ENCODE peak calls at places on chromosomes 7 and 10, in ten cellular contexts. Q is PC-3, F is IMR-90, U is coronary artery, R is cardiac muscle cell, C is astrocyte of the spinal cord, P is cardiac fibroblast, I is epithelial cell of esophagus, E is ovary, O is adrenal gland. G is an unnamed sample.

GRCh38 chr10:1153253-1153763 is 97.1 kb downstream of the WDR37 start:
- DNase-seq in R (no peak), E (no peak), F (no peak), O (no peak), C (no peak), I (no peak), P (no peak), Q (no peak), U (no peak), G (no peak)

GRCh38 chr7:102400360-102400759 is 4.2 kb downstream of the PRKRIP1 start:
- DNase-seq in P (no peak), Q (no peak), R (no peak), I (no peak), U (no peak), O (no peak), F (no peak), C (no peak), E (no peak), G (no peak)

GRCh38 chr7:79664884-79665676 is 211.6 kb upstream of the MAGI2 start:
- DNase-seq in P (no peak), F (no peak), O (no peak), U (no peak), Q (no peak), E (no peak), I (no peak), R (peak), C (no peak), G (no peak)

GRCh38 chr7:129969881-129970446 is 17.2 kb upstream of the UBE2H start:
- DNase-seq in E (no peak), U (no peak), C (peak), I (peak), F (peak), R (no peak), Q (peak), P (peak), O (no peak), G (peak)

GRCh38 chr7:51269321-51269720 is 47.3 kb downstream of the COBL start:
- DNase-seq in I (no peak), C (no peak), Q (no peak), O (no peak), F (no peak), E (no peak), U (no peak), P (no peak), R (no peak), G (no peak)

GRCh38 chr7:150941351-150941982 is 36.7 kb downstream of the KCNH2 start:
- DNase-seq in R (no peak), Q (no peak), I (peak), C (no peak), U (no peak), P (no peak), E (no peak), O (no peak), F (no peak), G (peak)

GRCh38 chr7:12244129-12244528 is 33.0 kb downstream of the TMEM106B start:
- DNase-seq in O (peak), I (peak), F (peak), E (no peak), P (peak), Q (peak), C (peak), R (peak), U (no peak), G (peak)

GRCh38 chr10:62754963-62755362 is 49.6 kb upstream of the ADO start:
- DNase-seq in C (no peak), I (no peak), F (no peak), O (no peak), E (no peak), Q (no peak), P (no peak), R (no peak), U (no peak), G (no peak)

GRCh38 chr7:32501522-32501921 is 6.2 kb downstream of the AVL9 start:
- DNase-seq in P (peak), O (no peak), C (peak), U (no peak), F (peak), Q (peak), E (no peak), R (no peak), I (peak), G (peak)

GRCh38 chr10:78429994-78430393 is 396.3 kb downstream of the RPS24 start:
- DNase-seq in Q (no peak), R (no peak), F (no peak), P (no peak), U (no peak), E (no peak), I (no peak), C (no peak), O (no peak), G (no peak)

GRCh38 chr7:94888542-94888941 is 18.9 kb upstream of the PPP1R9A start:
- DNase-seq in C (peak), I (peak), Q (peak), U (no peak), E (no peak), F (no peak), P (peak), O (peak), R (peak), G (peak)

GRCh38 chr10:77351386-77351785 is 286.2 kb downstream of the KCNMA1 start:
- DNase-seq in P (peak), I (no peak), C (peak), Q (peak), F (peak), U (no peak), O (no peak), E (no peak), R (peak), G (no peak)

GRCh38 chr10:46006219-46006618 is 24.2 kb downstream of the NCOA4 start:
- DNase-seq in R (no peak), P (peak), O (no peak), Q (peak), U (no peak), C (peak), F (peak), I (peak), E (no peak), G (peak)

GRCh38 chr10:60848126-60848525 is 69.8 kb downstream of the CDK1 start:
- DNase-seq in I (no peak), Q (peak), F (peak), U (no peak), O (peak), C (peak), P (peak), E (peak), R (no peak), G (no peak)

GRCh38 chr7:107069457-107069856 is 25.0 kb downstream of the PRKAR2B start:
- DNase-seq in O (peak), Q (no peak), R (no peak), I (no peak), U (no peak), C (no peak), E (no peak), F (no peak), P (no peak), G (no peak)

GRCh38 chr10:88370713-88371112 is 212.4 kb downstream of the RNLS start:
- DNase-seq in C (no peak), I (no peak), Q (no peak), U (no peak), E (no peak), O (no peak), F (no peak), P (no peak), R (no peak), G (no peak)

GRCh38 chr7:127107601-127108007 is 145.1 kb downstream of the GRM8 start:
- DNase-seq in U (no peak), O (peak), R (peak), P (peak), Q (peak), I (peak), C (peak), E (no peak), F (peak), G (peak)

GRCh38 chr7:99559276-99559915 is 954 bp downstream of the ZNF655 start:
- DNase-seq in Q (no peak), E (no peak), O (no peak), R (no peak), C (peak), I (no peak), P (no peak), U (no peak), F (peak), G (no peak)

GRCh38 chr10:97519342-97519741 is 20.6 kb downstream of the UBTD1 start:
- DNase-seq in U (no peak), P (no peak), E (no peak), Q (no peak), I (no peak), C (no peak), F (no peak), O (no peak), R (no peak), G (peak)

GRCh38 chr7:14682910-14683465 is 219.6 kb downstream of the DGKB start:
- DNase-seq in Q (no peak), U (no peak), I (no peak), O (no peak), E (no peak), F (no peak), P (no peak), R (no peak), C (no peak), G (no peak)
- H3K4me3 ChIP-seq in Q (no peak), U (no peak), I (no peak), O (no peak), E (no peak), F (no peak), P (no peak), R (no peak), C (no peak), G (no peak)

GRCh38 chr10:113679463-113680171 is at the start of gene CASP7:
- DNase-seq in C (peak), E (peak), F (peak), R (peak), O (peak), I (peak), U (peak), P (peak), Q (peak), G (peak)
- TF ChIP-seq CTCF in C (no peak), E (no peak), F (peak), R (no peak), O (no peak), I (peak), U (no peak), P (no peak), Q (no peak), G (peak)

DNA sequence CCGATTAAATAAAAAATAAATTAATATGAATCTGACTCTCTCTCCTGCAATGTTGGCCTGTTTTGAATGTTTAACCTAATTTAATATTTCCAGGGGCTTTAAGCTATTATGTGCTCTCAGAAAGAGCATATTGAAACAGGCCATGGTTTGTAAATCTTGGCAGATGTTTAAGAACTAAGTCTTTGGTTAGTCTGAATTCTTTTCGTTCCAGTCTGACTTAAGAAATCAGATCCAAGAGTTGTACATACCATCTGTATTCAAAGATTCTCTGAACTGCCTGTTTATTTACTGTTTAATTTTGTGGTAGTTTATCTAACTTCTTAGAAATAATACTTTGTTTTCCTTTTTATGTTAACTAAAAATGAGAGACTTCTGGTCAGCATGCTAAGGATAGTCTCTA is 237.9 kb upstream of the CSTF2T start:
- DNase-seq in O (no peak), U (no peak), R (no peak), Q (no peak), P (peak), F (peak), I (no peak), E (no peak), C (peak), G (no peak)
- H3K4me3 ChIP-seq in O (no peak), U (peak), R (no peak), Q (no peak), P (no peak), F (no peak), I (no peak), E (no peak), C (no peak), G (no peak)

GRCh38 chr10:72367301-72367970 is 12.7 kb upstream of the DNAJB12 start:
- DNase-seq in F (peak), U (no peak), C (peak), R (no peak), E (no peak), P (peak), O (no peak), Q (no peak), I (no peak), G (no peak)

GRCh38 chr10:72365106-72365505 is 10.4 kb upstream of the DNAJB12 start:
- DNase-seq in I (no peak), P (no peak), O (no peak), E (no peak), Q (no peak), U (no peak), C (no peak), F (no peak), R (no peak), G (no peak)

GRCh38 chr10:72370201-72370722 is 15.5 kb upstream of the DNAJB12 start:
- DNase-seq in P (no peak), R (no peak), U (no peak), C (no peak), Q (no peak), F (no peak), I (no peak), O (no peak), E (no peak), G (no peak)

DNA sequence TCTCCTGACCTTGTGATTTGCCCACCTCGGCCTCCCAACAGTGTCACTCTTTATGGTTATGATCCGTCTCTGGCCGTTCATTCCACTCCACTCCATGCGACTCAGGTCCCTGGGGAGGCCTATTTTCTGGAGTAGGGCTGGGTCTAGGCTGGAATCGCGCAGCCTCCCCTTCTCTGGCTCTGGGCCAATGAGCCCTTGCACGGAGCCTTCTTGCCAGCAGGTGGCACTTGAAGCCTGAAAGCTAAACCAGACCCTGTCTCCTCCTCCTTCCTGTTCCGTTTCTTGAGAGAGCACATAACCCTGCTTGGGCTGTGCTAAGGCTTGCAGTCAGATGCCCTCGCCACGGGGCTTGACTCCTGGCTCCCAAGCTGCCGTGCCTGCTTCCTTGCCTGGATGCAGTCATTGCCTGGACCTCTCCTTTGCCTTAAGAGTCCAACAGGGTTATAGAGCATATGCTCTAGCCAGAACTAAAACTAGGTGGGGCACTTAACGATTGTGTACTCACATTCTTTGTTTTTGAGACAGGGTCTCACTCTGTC is 9.6 kb upstream of the DNAJB12 start:
- DNase-seq in U (peak), O (peak), E (peak), F (peak), C (peak), Q (peak), I (peak), P (peak), R (peak), G (peak)
- TF ChIP-seq CTCF in U (peak), O (peak), E (peak), F (peak), C (peak), Q (peak), I (peak), P (peak), R (peak), G (peak)

DNA sequence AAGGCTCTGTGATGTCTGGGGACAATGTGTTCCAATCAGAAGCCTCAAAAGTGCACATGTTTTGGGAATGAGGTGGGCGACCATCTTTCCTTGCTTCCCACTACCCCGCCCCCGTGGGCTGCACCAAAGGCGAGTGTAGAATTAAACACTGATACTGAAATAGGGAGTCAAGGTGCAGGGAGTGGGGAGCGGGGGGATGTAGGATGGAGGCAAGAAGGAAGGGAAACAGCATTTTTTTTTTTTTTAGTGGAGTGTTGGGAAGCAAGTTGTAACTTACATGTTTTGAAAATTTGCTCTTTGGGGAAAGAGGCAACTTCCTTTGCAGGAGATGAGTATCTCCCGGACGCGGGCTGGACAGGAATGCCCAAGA is 484 bp upstream of the DLX5 start:
- DNase-seq in E (no peak), C (no peak), O (no peak), P (no peak), R (no peak), I (no peak), F (no peak), Q (no peak), U (no peak), G (no peak)
- H3K4me3 ChIP-seq in E (no peak), C (no peak), O (no peak), P (no peak), R (no peak), I (peak), F (no peak), Q (peak), U (no peak), G (no peak)

DNA sequence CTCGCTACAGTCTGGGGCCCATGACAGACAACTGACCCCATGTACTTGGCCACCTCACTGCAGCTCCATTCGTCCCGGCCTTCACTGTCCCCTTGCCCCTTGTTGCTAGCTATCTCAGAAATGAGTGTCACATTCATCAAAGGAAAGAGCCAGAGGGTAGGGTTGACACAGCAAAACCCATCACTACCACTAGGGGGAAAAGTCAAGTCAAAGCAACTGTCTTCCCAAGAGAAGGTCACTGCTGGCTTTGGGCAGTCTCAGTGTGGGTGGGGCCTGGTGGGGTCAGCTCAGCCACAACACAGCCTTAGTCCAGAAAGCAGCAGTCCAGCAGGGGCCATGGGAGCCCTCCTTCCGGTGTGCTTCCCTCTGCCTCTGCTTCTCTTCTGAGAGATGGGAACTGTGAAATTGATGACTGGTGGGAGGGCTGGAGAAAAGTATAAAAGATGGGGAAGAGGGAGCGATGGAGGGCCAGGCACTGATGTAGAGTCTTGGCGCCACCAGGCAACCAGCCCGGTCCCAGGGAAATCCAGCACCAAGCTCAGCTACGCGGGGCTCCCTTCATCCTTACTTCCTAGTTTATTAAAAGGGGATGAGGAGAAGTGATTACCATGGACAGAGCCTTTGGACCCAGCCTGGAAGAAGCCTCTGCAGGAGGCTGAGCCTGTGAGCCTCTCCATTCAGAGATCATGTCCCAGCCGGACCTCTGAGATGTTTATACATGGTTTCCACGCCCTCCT is 58.0 kb downstream of the PLXNA4 start:
- DNase-seq in U (no peak), C (no peak), I (no peak), Q (peak), R (no peak), O (no peak), P (no peak), E (no peak), F (no peak), G (peak)
- TF ChIP-seq CTCF in U (no peak), C (peak), I (peak), Q (peak), R (peak), O (peak), P (peak), E (no peak), F (peak), G (peak)

GRCh38 chr7:76409537-76409936 is at the start of gene SSC4D:
- DNase-seq in F (no peak), E (no peak), U (no peak), C (no peak), Q (no peak), O (no peak), P (no peak), R (peak), I (no peak), G (no peak)

GRCh38 chr7:76403780-76404494 is 5.6 kb downstream of the SSC4D start:
- DNase-seq in O (no peak), Q (no peak), R (no peak), C (no peak), E (no peak), U (no peak), F (no peak), P (no peak), I (no peak), G (no peak)

GRCh38 chr7:76408121-76408560 is 1.4 kb downstream of the SSC4D start:
- DNase-seq in I (no peak), P (no peak), U (no peak), O (no peak), F (no peak), C (no peak), R (no peak), E (no peak), Q (no peak), G (no peak)

GRCh38 chr7:76407718-76408117 is 1.8 kb downstream of the SSC4D start:
- DNase-seq in E (no peak), I (no peak), U (no peak), R (no peak), F (no peak), C (no peak), O (no peak), Q (no peak), P (no peak), G (no peak)

GRCh38 chr7:76405738-76406137 is 3.8 kb downstream of the SSC4D start:
- DNase-seq in I (no peak), E (no peak), U (no peak), F (no peak), C (no peak), P (no peak), R (no peak), Q (no peak), O (no peak), G (no peak)
- H3K4me3 ChIP-seq in I (no peak), E (no peak), U (no peak), F (no peak), C (no peak), P (no peak), R (no peak), Q (no peak), O (no peak), G (no peak)

GRCh38 chr10:101029520-101030309 is 1.2 kb downstream of the PDZD7 start:
- DNase-seq in P (no peak), R (peak), U (no peak), E (peak), Q (no peak), C (no peak), O (no peak), I (no peak), F (no peak), G (no peak)
- TF ChIP-seq CTCF in P (peak), R (peak), U (no peak), E (no peak), Q (no peak), C (peak), O (no peak), I (peak), F (no peak), G (peak)

GRCh38 chr7:87853237-87853864 is 22.8 kb downstream of the SLC25A40 start:
- DNase-seq in F (peak), E (no peak), O (no peak), I (peak), C (peak), P (peak), U (no peak), Q (peak), R (no peak), G (peak)
- H3K4me3 ChIP-seq in F (no peak), E (no peak), O (no peak), I (no peak), C (no peak), P (no peak), U (no peak), Q (no peak), R (no peak), G (no peak)

G was measured in bronchial epithelial cell.